ENCODE peak calls at places on chromosomes 16 and 17, in four cellular contexts. One of them, this sample, is unnamed. For H3K4me1, the result is how much of the 10 kb centered on the place peaks cover.

GRCh38 chr17:57746221-57746620 is 1.1 kb upstream of the CCDC182 start:
- DNase-seq in IMR-90: no peak
- DNase-seq in trophoblast cell: no peak
- DNase-seq in neuronal stem cell: no peak
- DNase-seq in this sample: peak

GRCh38 chr17:14304876-14305636 is 4.2 kb downstream of the HS3ST3B1 start:
- DNase-seq in trophoblast cell: no peak
- DNase-seq in IMR-90: no peak
- DNase-seq in neuronal stem cell: no peak
- DNase-seq in this sample: peak

GRCh38 chr16:1870365-1871082 is 1.4 kb downstream of the MEIOB start:
- DNase-seq in neuronal stem cell: no peak
- DNase-seq in IMR-90: peak
- DNase-seq in trophoblast cell: peak
- DNase-seq in this sample: no peak

GRCh38 chr17:2952174-2952845 is 111.1 kb downstream of the OR1D5 start:
- DNase-seq in trophoblast cell: no peak
- DNase-seq in neuronal stem cell: no peak
- DNase-seq in IMR-90: no peak
- DNase-seq in this sample: no peak

GRCh38 chr17:31900877-31901276 is 631 bp downstream of the UTP6 start:
- DNase-seq in IMR-90: peak
- DNase-seq in trophoblast cell: no peak
- DNase-seq in neuronal stem cell: no peak
- DNase-seq in this sample: peak

GRCh38 chr17:49873466-49873865 is 25.6 kb upstream of the TAC4 start:
- DNase-seq in neuronal stem cell: no peak
- DNase-seq in trophoblast cell: no peak
- DNase-seq in IMR-90: no peak
- DNase-seq in this sample: no peak

GRCh38 chr17:56899403-56899802 is 14.4 kb downstream of the TRIM25 start:
- DNase-seq in neuronal stem cell: no peak
- DNase-seq in trophoblast cell: no peak
- DNase-seq in IMR-90: no peak
- DNase-seq in this sample: no peak

GRCh38 chr17:75077490-75078096 is 10.2 kb upstream of the SLC16A5 start:
- DNase-seq in IMR-90: no peak
- DNase-seq in trophoblast cell: peak
- DNase-seq in neuronal stem cell: no peak
- DNase-seq in this sample: no peak

DNA sequence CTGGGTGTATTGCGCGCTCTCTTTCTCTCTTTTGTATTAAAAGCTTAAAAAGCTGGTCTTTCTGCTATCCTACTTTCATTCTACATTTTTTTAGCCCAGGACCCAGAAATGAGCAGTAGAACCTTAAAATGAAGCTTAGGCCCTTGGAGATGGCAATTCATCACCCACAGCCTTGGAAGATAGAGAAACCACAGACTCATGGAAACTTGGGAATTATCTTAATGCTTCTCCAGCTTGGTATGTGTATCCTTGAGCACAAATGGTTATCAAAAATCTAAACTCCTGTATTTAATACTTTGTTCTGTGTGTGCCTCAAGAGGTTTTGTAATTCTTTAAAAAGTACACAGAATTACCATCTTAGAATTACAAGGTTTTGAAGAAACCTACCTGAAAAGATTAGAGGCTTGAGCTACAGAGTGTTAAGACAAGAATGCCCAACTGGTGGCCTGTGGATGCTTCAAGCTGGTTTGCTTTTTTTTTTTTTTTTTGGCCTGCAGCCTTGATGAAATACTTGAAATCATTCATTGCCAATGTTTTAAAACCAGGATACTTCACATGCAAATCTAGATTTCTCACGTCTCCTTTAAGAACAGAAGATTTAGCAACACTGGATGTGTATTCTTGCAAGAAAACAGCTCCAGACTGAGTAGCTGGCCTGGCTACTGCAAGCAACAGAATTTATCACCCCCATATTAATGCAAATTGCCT is 105.0 kb downstream of the XYLT1 start:
- DNase-seq in trophoblast cell: no peak
- DNase-seq in IMR-90: no peak
- DNase-seq in neuronal stem cell: no peak
- DNase-seq in this sample: no peak
- H3K4me1 ChIP-seq in trophoblast cell: under half
- H3K4me1 ChIP-seq in IMR-90: under half
- H3K4me1 ChIP-seq in neuronal stem cell: under half
- H3K4me1 ChIP-seq in this sample: under half

GRCh38 chr16:83842291-83842690 is 34.5 kb downstream of the HSBP1 start:
- DNase-seq in trophoblast cell: no peak
- DNase-seq in neuronal stem cell: no peak
- DNase-seq in IMR-90: no peak
- DNase-seq in this sample: peak

GRCh38 chr16:83838151-83838550 is 30.4 kb downstream of the HSBP1 start:
- DNase-seq in neuronal stem cell: no peak
- DNase-seq in trophoblast cell: no peak
- DNase-seq in IMR-90: no peak
- DNase-seq in this sample: no peak

GRCh38 chr16:83839561-83839960 is 31.8 kb downstream of the HSBP1 start:
- DNase-seq in neuronal stem cell: no peak
- DNase-seq in IMR-90: no peak
- DNase-seq in trophoblast cell: no peak
- DNase-seq in this sample: no peak

GRCh38 chr16:83837566-83837965 is 29.8 kb downstream of the HSBP1 start:
- DNase-seq in neuronal stem cell: no peak
- DNase-seq in IMR-90: no peak
- DNase-seq in trophoblast cell: no peak
- DNase-seq in this sample: no peak

GRCh38 chr16:83840060-83840617 is 32.4 kb downstream of the HSBP1 start:
- DNase-seq in IMR-90: no peak
- DNase-seq in neuronal stem cell: no peak
- DNase-seq in trophoblast cell: no peak
- DNase-seq in this sample: peak
- H2BK120ac ChIP-seq in IMR-90: no peak
- H2BK120ac ChIP-seq in neuronal stem cell: no peak
- H2BK120ac ChIP-seq in trophoblast cell: no peak
- H2BK120ac ChIP-seq in this sample: peak

GRCh38 chr17:78433780-78434335 is 55.4 kb downstream of the PGS1 start:
- DNase-seq in trophoblast cell: no peak
- DNase-seq in IMR-90: no peak
- DNase-seq in neuronal stem cell: no peak
- DNase-seq in this sample: no peak
- H3K4me1 ChIP-seq in trophoblast cell: under half
- H3K4me1 ChIP-seq in IMR-90: under half
- H3K4me1 ChIP-seq in neuronal stem cell: under half
- H3K4me1 ChIP-seq in this sample: under half

DNA sequence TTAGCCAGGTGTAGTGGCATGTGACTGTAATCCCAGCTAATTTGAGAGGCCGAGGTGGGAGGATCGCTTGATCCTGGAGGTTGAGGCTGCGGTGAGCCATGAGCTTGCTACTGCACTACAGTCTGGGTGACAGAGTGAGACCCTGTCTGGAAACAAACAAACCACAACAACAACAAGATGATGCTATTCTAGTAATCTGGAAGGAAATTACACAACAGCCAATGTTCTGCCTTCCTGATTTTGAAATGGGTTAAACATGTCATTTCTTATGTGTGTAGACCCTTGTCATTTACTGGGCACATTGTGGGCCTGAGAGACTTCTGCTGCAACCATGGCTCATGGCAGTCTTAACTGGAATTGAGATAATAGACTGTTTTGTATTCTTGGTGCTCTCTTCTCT is 5.9 kb downstream of the COQ7 start:
- DNase-seq in IMR-90: no peak
- DNase-seq in trophoblast cell: no peak
- DNase-seq in neuronal stem cell: no peak
- DNase-seq in this sample: no peak
- H2BK120ac ChIP-seq in IMR-90: no peak
- H2BK120ac ChIP-seq in trophoblast cell: no peak
- H2BK120ac ChIP-seq in neuronal stem cell: no peak
- H2BK120ac ChIP-seq in this sample: no peak

GRCh38 chr16:64784635-64785034 is 337.2 kb downstream of the CDH11 start:
- DNase-seq in neuronal stem cell: no peak
- DNase-seq in IMR-90: no peak
- DNase-seq in trophoblast cell: no peak
- DNase-seq in this sample: no peak
- H3K4me1 ChIP-seq in neuronal stem cell: under half
- H3K4me1 ChIP-seq in IMR-90: under half
- H3K4me1 ChIP-seq in trophoblast cell: under half
- H3K4me1 ChIP-seq in this sample: under half

This sample was measured in mesendoderm.